ENCODE peak calls at places on chromosomes 2 and 18, in five cellular contexts. L, E, H, C and Q are unnamed samples.
A peak's percentile ranks its signal among the peaks of the same experiment; 100 is the strongest.

GRCh38 chr2:241703128-241703604 is 1.3 kb downstream of the ING5 start:
- DNase-seq in L (no peak), E (no peak), H (peak; percentile 64), C (no peak), Q (no peak)

GRCh38 chr2:209387389-209387788 is 36.5 kb upstream of the MAP2 start:
- DNase-seq in L (no peak), E (no peak), H (no peak), C (no peak), Q (no peak)

GRCh38 chr2:219073413-219074129 is 12.8 kb upstream of the IHH start:
- DNase-seq in L (no peak), E (no peak), H (peak; percentile 66), C (no peak), Q (no peak)

GRCh38 chr2:19900536-19901200 is 1.1 kb downstream of the TTC32 start:
- DNase-seq in L (peak; percentile 42), E (peak; percentile 2), H (no peak), C (no peak), Q (peak; percentile 59)

GRCh38 chr2:166104084-166104483 is 23.7 kb downstream of the SCN1A start:
- DNase-seq in L (no peak), E (no peak), H (no peak), C (no peak), Q (no peak)

GRCh38 chr2:46175409-46175808 is 121.8 kb upstream of the EPAS1 start:
- DNase-seq in L (no peak), E (no peak), H (no peak), C (no peak), Q (no peak)

GRCh38 chr2:691825-692224 is 14.6 kb upstream of the TMEM18 start:
- DNase-seq in L (no peak), E (no peak), H (no peak), C (no peak), Q (no peak)

GRCh38 chr2:185318271-185318724 is 420.3 kb upstream of the FSIP2 start:
- DNase-seq in L (no peak), E (no peak), H (no peak), C (no peak), Q (no peak)

GRCh38 chr2:219230201-219230540 is 565 bp downstream of the ANKZF1 start:
- DNase-seq in L (peak; percentile 42), E (peak; percentile 33), H (peak; percentile 57), C (no peak), Q (peak; percentile 37)

GRCh38 chr2:88281302-88282217 is 111.4 kb downstream of the THNSL2 start:
- DNase-seq in L (no peak), E (no peak), H (no peak), C (no peak), Q (no peak)

GRCh38 chr2:102313025-102313424 is 1.7 kb downstream of the IL1RL1 start:
- DNase-seq in L (no peak), E (no peak), H (no peak), C (no peak), Q (no peak)

GRCh38 chr2:64237266-64237665 is 93.0 kb upstream of the PELI1 start:
- DNase-seq in L (no peak), E (no peak), H (no peak), C (no peak), Q (no peak)

GRCh38 chr18:57423821-57424220 is 11.4 kb upstream of the ONECUT2 start:
- DNase-seq in L (no peak), E (no peak), H (no peak), C (no peak), Q (no peak)

GRCh38 chr2:216372761-216373291 is 543 bp upstream of the MARCHF4 start:
- DNase-seq in L (no peak), E (no peak), H (peak; percentile 54), C (no peak), Q (no peak)

GRCh38 chr2:8629402-8629801 is 52.5 kb upstream of the ID2 start:
- DNase-seq in L (no peak), E (no peak), H (no peak), C (no peak), Q (no peak)

GRCh38 chr2:32135409-32135808 is 30.3 kb upstream of the SLC30A6 start:
- DNase-seq in L (no peak), E (peak; percentile 0), H (peak; percentile 75), C (no peak), Q (peak; percentile 31)

GRCh38 chr2:5520352-5520996 is 171.7 kb upstream of the SOX11 start:
- DNase-seq in L (no peak), E (no peak), H (no peak), C (no peak), Q (no peak)

GRCh38 chr2:106847366-106847765 is 38.6 kb downstream of the ST6GAL2 start:
- DNase-seq in L (no peak), E (no peak), H (no peak), C (no peak), Q (no peak)

GRCh38 chr2:68686178-68686577 is 42.8 kb downstream of the PROKR1 start:
- DNase-seq in L (no peak), E (no peak), H (no peak), C (no peak), Q (no peak)

GRCh38 chr2:209416913-209417312 is 6.9 kb upstream of the MAP2 start:
- DNase-seq in L (no peak), E (no peak), H (no peak), C (no peak), Q (no peak)

GRCh38 chr2:9844036-9844483 is 786 bp downstream of the TAF1B start:
- DNase-seq in L (no peak), E (no peak), H (no peak), C (no peak), Q (no peak)

GRCh38 chr2:126909781-126910180 is 11.1 kb downstream of the TEX51 start:
- DNase-seq in L (no peak), E (no peak), H (no peak), C (no peak), Q (no peak)

GRCh38 chr2:127864877-127865276 is 6.9 kb upstream of the POLR2D start:
- DNase-seq in L (no peak), E (no peak), H (no peak), C (no peak), Q (no peak)

GRCh38 chr2:187050409-187050998 is 201.5 kb upstream of the ZSWIM2 start:
- DNase-seq in L (no peak), E (no peak), H (no peak), C (no peak), Q (no peak)